ENCODE peak calls at places on chromosomes 2 and 18, in five cellular contexts. V is HEK293T; X is NCI-H1417; S is activated naive CD4-positive, alpha-beta T cell treated with anti-CD3 and anti-CD28 coated beads for 36 hours; U is stimulated activated CD8-positive, alpha-beta memory T cell treated with anti-CD3 and anti-CD28 coated beads, Interleukin-12 subunit alpha, Interleukin-12 subunit beta, amount 100 ng/mL, for 1 hour. Y is an unnamed sample.

GRCh38 chr2:105261061-105261460 is 19.5 kb downstream of the GPR45 start:
- DNase-seq in V (no peak), X (no peak), S (no peak), U (no peak), Y (no peak)

GRCh38 chr2:113407446-113408099 is 29.9 kb upstream of the ZNG1B start:
- DNase-seq in V (peak), X (no peak), S (no peak), U (no peak), Y (no peak)

GRCh38 chr2:240207661-240208060 is 67.2 kb upstream of the OTOS start:
- DNase-seq in V (no peak), X (no peak), S (no peak), U (no peak), Y (no peak)

GRCh38 chr2:114684404-114684803 is 242.0 kb downstream of the DPP10 start:
- DNase-seq in V (no peak), X (no peak), S (peak), U (no peak), Y (no peak)

GRCh38 chr18:79302120-79302519 is 93.6 kb upstream of the NFATC1 start:
- DNase-seq in V (no peak), X (no peak), S (no peak), U (no peak), Y (no peak)

GRCh38 chr2:228048838-228049490 is 132.5 kb downstream of the SPHKAP start:
- DNase-seq in V (peak), X (peak), S (peak), U (no peak), Y (no peak)

GRCh38 chr18:8139971-8140406 is 469.2 kb upstream of the RAB12 start:
- DNase-seq in V (no peak), X (no peak), S (no peak), U (no peak), Y (no peak)

GRCh38 chr2:241702155-241702404 is 241 bp downstream of the ING5 start:
- DNase-seq in V (peak), X (no peak), S (peak), U (peak), Y (no peak)

GRCh38 chr2:217289153-217289908 is 429.5 kb upstream of the TNP1 start:
- DNase-seq in V (no peak), X (peak), S (no peak), U (no peak), Y (no peak)

GRCh38 chr2:172177581-172177980 is 74.9 kb upstream of the DLX2 start:
- DNase-seq in V (no peak), X (no peak), S (no peak), U (no peak), Y (no peak)

GRCh38 chr18:10985689-10986088 is 163.7 kb downstream of the PIEZO2 start:
- DNase-seq in V (no peak), X (no peak), S (no peak), U (no peak), Y (no peak)

GRCh38 chr18:9082763-9083510 is 19.6 kb upstream of the NDUFV2 start:
- DNase-seq in V (no peak), X (no peak), S (peak), U (no peak), Y (no peak)

GRCh38 chr2:157871415-157871814 is 4.7 kb downstream of the ACVR1 start:
- DNase-seq in V (no peak), X (no peak), S (no peak), U (no peak), Y (no peak)

GRCh38 chr2:74003494-74004211 is 18.9 kb downstream of the TET3 start:
- DNase-seq in V (no peak), X (peak), S (no peak), U (no peak), Y (peak)

GRCh38 chr18:31146809-31147208 is 15.8 kb downstream of the DSC1 start:
- DNase-seq in V (no peak), X (no peak), S (no peak), U (no peak), Y (no peak)

GRCh38 chr2:20223345-20224190 is 1.4 kb downstream of the SDC1 start:
- DNase-seq in V (peak), X (peak), S (peak), U (no peak), Y (no peak)

GRCh38 chr2:43186321-43186678 is 40.1 kb downstream of the ZFP36L2 start:
- DNase-seq in V (no peak), X (no peak), S (no peak), U (no peak), Y (no peak)

GRCh38 chr2:69770193-69770702 is 28.3 kb downstream of the ANXA4 start:
- DNase-seq in V (peak), X (no peak), S (no peak), U (no peak), Y (peak)

GRCh38 chr2:71101656-71102055 is 28.4 kb downstream of the MCEE start:
- DNase-seq in V (no peak), X (no peak), S (no peak), U (no peak), Y (no peak)

GRCh38 chr18:12455511-12455910 is 47.8 kb downstream of the PRELID3A start:
- DNase-seq in V (no peak), X (no peak), S (no peak), U (no peak), Y (no peak)

GRCh38 chr2:227826019-227826521 is 12.4 kb downstream of the CCL20 start:
- DNase-seq in V (no peak), X (no peak), S (no peak), U (no peak), Y (no peak)